ENCODE peak calls at places on chromosomes 16 and 17, in ten cellular contexts. One of them, this sample, is unnamed. For H3K36me3, the result is how much of the 10 kb centered on the place peaks cover.

GRCh38 chr17:10604521-10604920 is 52.6 kb downstream of the MYH3 start:
- DNase-seq in fibroblast of lung: no peak
- DNase-seq in IMR-90: no peak
- DNase-seq in GM06990: no peak
- DNase-seq in brain microvascular endothelial cell: no peak
- DNase-seq in sigmoid colon: no peak
- DNase-seq in stomach: no peak
- DNase-seq in heart right ventricle: no peak
- DNase-seq in naive thymus-derived CD4-positive, alpha-beta T cell: no peak
- DNase-seq in ascending aorta: no peak
- DNase-seq in this sample: no peak

GRCh38 chr17:80133626-80133970 is 13.3 kb downstream of the EIF4A3 start:
- DNase-seq in naive thymus-derived CD4-positive, alpha-beta T cell: no peak
- DNase-seq in IMR-90: no peak
- DNase-seq in heart right ventricle: no peak
- DNase-seq in sigmoid colon: no peak
- DNase-seq in fibroblast of lung: no peak
- DNase-seq in stomach: no peak
- DNase-seq in GM06990: no peak
- DNase-seq in brain microvascular endothelial cell: no peak
- DNase-seq in ascending aorta: no peak
- DNase-seq in this sample: no peak

GRCh38 chr16:83353241-83353640 is 454.5 kb upstream of the HSBP1 start:
- DNase-seq in IMR-90: no peak
- DNase-seq in fibroblast of lung: no peak
- DNase-seq in brain microvascular endothelial cell: no peak
- DNase-seq in naive thymus-derived CD4-positive, alpha-beta T cell: no peak
- DNase-seq in GM06990: no peak
- DNase-seq in heart right ventricle: no peak
- DNase-seq in ascending aorta: no peak
- DNase-seq in stomach: no peak
- DNase-seq in sigmoid colon: no peak
- DNase-seq in this sample: no peak

GRCh38 chr17:8413321-8413720 is 15.7 kb upstream of the RNF222 start:
- DNase-seq in naive thymus-derived CD4-positive, alpha-beta T cell: no peak
- DNase-seq in ascending aorta: peak
- DNase-seq in brain microvascular endothelial cell: no peak
- DNase-seq in stomach: no peak
- DNase-seq in heart right ventricle: no peak
- DNase-seq in GM06990: no peak
- DNase-seq in fibroblast of lung: no peak
- DNase-seq in IMR-90: no peak
- DNase-seq in sigmoid colon: no peak
- DNase-seq in this sample: peak

GRCh38 chr17:3635474-3636153 is 436 bp downstream of the SHPK start:
- DNase-seq in fibroblast of lung: no peak
- DNase-seq in ascending aorta: no peak
- DNase-seq in IMR-90: no peak
- DNase-seq in stomach: no peak
- DNase-seq in GM06990: no peak
- DNase-seq in sigmoid colon: no peak
- DNase-seq in brain microvascular endothelial cell: no peak
- DNase-seq in heart right ventricle: no peak
- DNase-seq in naive thymus-derived CD4-positive, alpha-beta T cell: no peak
- DNase-seq in this sample: no peak

GRCh38 chr16:18853694-18854093 is 52.3 kb upstream of the ARL6IP1 start:
- DNase-seq in sigmoid colon: no peak
- DNase-seq in fibroblast of lung: no peak
- DNase-seq in brain microvascular endothelial cell: no peak
- DNase-seq in ascending aorta: no peak
- DNase-seq in stomach: no peak
- DNase-seq in GM06990: no peak
- DNase-seq in heart right ventricle: no peak
- DNase-seq in naive thymus-derived CD4-positive, alpha-beta T cell: no peak
- DNase-seq in IMR-90: no peak
- DNase-seq in this sample: no peak

GRCh38 chr17:31050948-31051347 is 43.8 kb upstream of the NF1 start:
- DNase-seq in GM06990: no peak
- DNase-seq in IMR-90: no peak
- DNase-seq in sigmoid colon: no peak
- DNase-seq in brain microvascular endothelial cell: no peak
- DNase-seq in fibroblast of lung: no peak
- DNase-seq in ascending aorta: no peak
- DNase-seq in stomach: no peak
- DNase-seq in naive thymus-derived CD4-positive, alpha-beta T cell: no peak
- DNase-seq in heart right ventricle: no peak
- DNase-seq in this sample: no peak

GRCh38 chr17:83180996-83181481 is 101.6 kb downstream of the METRNL start:
- DNase-seq in naive thymus-derived CD4-positive, alpha-beta T cell: no peak
- DNase-seq in stomach: no peak
- DNase-seq in ascending aorta: no peak
- DNase-seq in fibroblast of lung: no peak
- DNase-seq in heart right ventricle: no peak
- DNase-seq in IMR-90: no peak
- DNase-seq in brain microvascular endothelial cell: no peak
- DNase-seq in sigmoid colon: no peak
- DNase-seq in GM06990: no peak
- DNase-seq in this sample: no peak

DNA sequence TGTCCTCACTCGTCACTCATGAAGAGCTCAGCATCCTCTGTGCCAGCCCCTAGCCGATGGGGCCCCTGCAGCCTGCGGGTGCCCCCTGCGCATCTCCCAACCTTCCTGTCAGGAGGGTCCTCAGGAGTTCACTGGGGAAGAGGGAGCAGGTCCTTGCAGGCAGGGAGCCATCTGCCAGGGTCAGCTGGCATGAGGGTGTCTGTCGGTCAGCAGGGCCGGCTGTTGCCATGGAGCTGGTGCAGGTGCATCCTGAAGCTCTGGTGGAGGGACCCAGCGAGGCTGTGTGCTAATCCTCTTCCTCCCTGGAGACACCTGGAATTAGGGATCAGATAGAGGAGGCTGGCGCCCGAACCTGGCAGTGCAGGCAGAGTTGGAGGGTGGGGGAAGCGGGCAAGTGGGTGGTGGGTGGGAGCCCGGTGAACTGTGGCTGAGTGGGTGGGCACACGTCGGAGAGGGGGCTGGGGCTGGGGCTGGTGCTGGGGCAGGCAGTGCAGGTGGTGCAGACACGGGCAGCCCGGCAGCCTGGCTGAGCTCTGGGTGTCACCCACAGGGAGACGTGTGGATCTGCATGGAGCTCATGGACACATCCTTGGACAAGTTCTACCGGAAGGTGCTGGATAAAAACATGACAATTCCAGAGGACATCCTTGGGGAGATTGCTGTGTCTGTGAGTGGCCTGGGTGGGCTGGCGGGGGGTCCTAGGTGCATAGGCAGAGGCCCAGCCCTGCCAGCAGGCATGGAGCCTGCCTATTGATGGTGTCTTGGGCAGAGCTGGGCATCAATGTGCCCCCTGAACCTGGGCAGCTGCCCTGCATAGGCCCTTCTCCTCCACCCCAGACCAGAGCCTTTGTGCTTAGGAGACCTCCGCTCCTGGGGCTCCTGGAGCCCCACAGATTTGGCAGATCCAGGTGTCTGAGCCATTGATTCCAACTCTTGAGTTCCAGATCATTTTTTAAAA is 17.4 kb downstream of the MAP2K3 start:
- DNase-seq in brain microvascular endothelial cell: no peak
- DNase-seq in sigmoid colon: no peak
- DNase-seq in GM06990: no peak
- DNase-seq in heart right ventricle: no peak
- DNase-seq in naive thymus-derived CD4-positive, alpha-beta T cell: no peak
- DNase-seq in fibroblast of lung: no peak
- DNase-seq in IMR-90: no peak
- DNase-seq in ascending aorta: no peak
- DNase-seq in stomach: no peak
- DNase-seq in this sample: no peak
- H3K36me3 ChIP-seq in brain microvascular endothelial cell: half or more
- H3K36me3 ChIP-seq in sigmoid colon: half or more
- H3K36me3 ChIP-seq in GM06990: under half
- H3K36me3 ChIP-seq in heart right ventricle: half or more
- H3K36me3 ChIP-seq in naive thymus-derived CD4-positive, alpha-beta T cell: under half
- H3K36me3 ChIP-seq in fibroblast of lung: under half
- H3K36me3 ChIP-seq in IMR-90: half or more
- H3K36me3 ChIP-seq in ascending aorta: half or more
- H3K36me3 ChIP-seq in stomach: half or more
- H3K36me3 ChIP-seq in this sample: half or more

GRCh38 chr17:1095093-1095852 is 84.5 kb downstream of the ABR start:
- DNase-seq in IMR-90: no peak
- DNase-seq in stomach: peak
- DNase-seq in naive thymus-derived CD4-positive, alpha-beta T cell: no peak
- DNase-seq in heart right ventricle: peak
- DNase-seq in brain microvascular endothelial cell: no peak
- DNase-seq in ascending aorta: no peak
- DNase-seq in GM06990: no peak
- DNase-seq in sigmoid colon: no peak
- DNase-seq in fibroblast of lung: no peak
- DNase-seq in this sample: peak
- H3K36me3 ChIP-seq in IMR-90: half or more
- H3K36me3 ChIP-seq in stomach: half or more
- H3K36me3 ChIP-seq in naive thymus-derived CD4-positive, alpha-beta T cell: under half
- H3K36me3 ChIP-seq in heart right ventricle: half or more
- H3K36me3 ChIP-seq in brain microvascular endothelial cell: under half
- H3K36me3 ChIP-seq in ascending aorta: half or more
- H3K36me3 ChIP-seq in GM06990: under half
- H3K36me3 ChIP-seq in sigmoid colon: half or more
- H3K36me3 ChIP-seq in fibroblast of lung: under half
- H3K36me3 ChIP-seq in this sample: under half

GRCh38 chr16:80324371-80324770 is 216.4 kb upstream of the DYNLRB2 start:
- DNase-seq in GM06990: no peak
- DNase-seq in brain microvascular endothelial cell: no peak
- DNase-seq in heart right ventricle: no peak
- DNase-seq in sigmoid colon: no peak
- DNase-seq in stomach: no peak
- DNase-seq in IMR-90: no peak
- DNase-seq in naive thymus-derived CD4-positive, alpha-beta T cell: no peak
- DNase-seq in fibroblast of lung: no peak
- DNase-seq in ascending aorta: no peak
- DNase-seq in this sample: no peak

GRCh38 chr16:80323187-80323807 is 217.5 kb upstream of the DYNLRB2 start:
- DNase-seq in ascending aorta: no peak
- DNase-seq in naive thymus-derived CD4-positive, alpha-beta T cell: no peak
- DNase-seq in GM06990: no peak
- DNase-seq in stomach: no peak
- DNase-seq in fibroblast of lung: no peak
- DNase-seq in brain microvascular endothelial cell: no peak
- DNase-seq in heart right ventricle: no peak
- DNase-seq in sigmoid colon: no peak
- DNase-seq in IMR-90: no peak
- DNase-seq in this sample: no peak

GRCh38 chr16:80323808-80324195 is 217.0 kb upstream of the DYNLRB2 start:
- DNase-seq in sigmoid colon: no peak
- DNase-seq in GM06990: no peak
- DNase-seq in naive thymus-derived CD4-positive, alpha-beta T cell: no peak
- DNase-seq in heart right ventricle: no peak
- DNase-seq in IMR-90: no peak
- DNase-seq in stomach: no peak
- DNase-seq in fibroblast of lung: no peak
- DNase-seq in ascending aorta: no peak
- DNase-seq in brain microvascular endothelial cell: no peak
- DNase-seq in this sample: no peak

GRCh38 chr16:80330803-80331202 is 210.0 kb upstream of the DYNLRB2 start:
- DNase-seq in GM06990: no peak
- DNase-seq in sigmoid colon: no peak
- DNase-seq in fibroblast of lung: no peak
- DNase-seq in stomach: no peak
- DNase-seq in brain microvascular endothelial cell: no peak
- DNase-seq in ascending aorta: no peak
- DNase-seq in IMR-90: no peak
- DNase-seq in naive thymus-derived CD4-positive, alpha-beta T cell: no peak
- DNase-seq in heart right ventricle: no peak
- DNase-seq in this sample: no peak

DNA sequence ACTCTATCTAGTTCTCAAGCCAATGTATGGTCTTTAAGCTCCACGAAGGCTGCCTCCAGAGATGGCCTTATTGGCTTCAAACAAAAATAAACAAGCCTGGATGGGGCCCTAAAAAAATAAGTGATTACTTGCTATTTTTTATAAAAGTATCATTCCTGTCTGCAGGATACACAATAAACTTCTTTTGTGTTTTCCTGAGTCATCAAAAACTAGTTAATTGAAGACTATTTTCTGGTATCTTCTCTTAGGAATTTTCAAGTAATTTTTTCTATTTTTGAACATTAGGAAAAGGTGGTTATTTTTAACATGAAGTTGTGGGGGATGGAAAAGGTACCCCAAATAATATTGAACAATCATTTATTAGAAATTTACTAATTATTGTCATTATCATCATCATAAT is 213.1 kb upstream of the DYNLRB2 start:
- DNase-seq in sigmoid colon: no peak
- DNase-seq in heart right ventricle: no peak
- DNase-seq in naive thymus-derived CD4-positive, alpha-beta T cell: no peak
- DNase-seq in brain microvascular endothelial cell: no peak
- DNase-seq in stomach: no peak
- DNase-seq in ascending aorta: no peak
- DNase-seq in fibroblast of lung: no peak
- DNase-seq in IMR-90: no peak
- DNase-seq in GM06990: no peak
- DNase-seq in this sample: no peak
- H3K36me3 ChIP-seq in sigmoid colon: under half
- H3K36me3 ChIP-seq in heart right ventricle: under half
- H3K36me3 ChIP-seq in naive thymus-derived CD4-positive, alpha-beta T cell: under half
- H3K36me3 ChIP-seq in brain microvascular endothelial cell: under half
- H3K36me3 ChIP-seq in stomach: under half
- H3K36me3 ChIP-seq in ascending aorta: under half
- H3K36me3 ChIP-seq in fibroblast of lung: under half
- H3K36me3 ChIP-seq in IMR-90: under half
- H3K36me3 ChIP-seq in GM06990: under half
- H3K36me3 ChIP-seq in this sample: under half

DNA sequence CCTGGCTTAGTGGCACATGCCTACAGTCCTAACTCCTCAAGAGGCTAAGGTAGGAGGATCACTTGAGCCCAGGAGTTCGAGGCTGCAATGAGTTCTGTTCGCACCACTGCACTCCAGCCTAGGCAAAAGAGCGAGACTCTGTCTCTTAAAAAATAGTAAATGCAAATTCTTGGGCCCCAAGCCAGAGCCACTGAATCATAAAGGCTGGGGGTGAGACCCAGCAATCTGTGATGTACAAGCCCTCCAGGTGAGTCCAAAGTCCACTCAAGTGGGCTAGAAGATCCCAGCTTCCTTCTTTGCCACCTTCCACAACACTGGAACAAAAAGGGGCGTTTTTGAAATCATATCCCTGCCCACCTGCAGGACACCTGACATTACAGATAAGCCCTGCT is 16.9 kb downstream of the TRIM25 start:
- DNase-seq in brain microvascular endothelial cell: no peak
- DNase-seq in heart right ventricle: no peak
- DNase-seq in ascending aorta: peak
- DNase-seq in sigmoid colon: no peak
- DNase-seq in IMR-90: no peak
- DNase-seq in fibroblast of lung: no peak
- DNase-seq in naive thymus-derived CD4-positive, alpha-beta T cell: no peak
- DNase-seq in stomach: peak
- DNase-seq in GM06990: no peak
- DNase-seq in this sample: no peak
- H3K36me3 ChIP-seq in brain microvascular endothelial cell: under half
- H3K36me3 ChIP-seq in heart right ventricle: half or more
- H3K36me3 ChIP-seq in ascending aorta: half or more
- H3K36me3 ChIP-seq in sigmoid colon: half or more
- H3K36me3 ChIP-seq in IMR-90: half or more
- H3K36me3 ChIP-seq in fibroblast of lung: under half
- H3K36me3 ChIP-seq in naive thymus-derived CD4-positive, alpha-beta T cell: under half
- H3K36me3 ChIP-seq in stomach: half or more
- H3K36me3 ChIP-seq in GM06990: half or more
- H3K36me3 ChIP-seq in this sample: half or more

This sample was measured in CD4-positive, alpha-beta memory T cell.